ENCODE peak calls at places on chromosomes 11 and 22, in ten cellular contexts. One of them, this sample, is unnamed.

GRCh38 chr11:116910378-116910777 is 73.0 kb upstream of the APOA1 start:
- DNase-seq in non-pigmented ciliary epithelial cell: no peak
- DNase-seq in stimulated activated CD8-positive, alpha-beta memory T cell treated with anti-CD3 and anti-CD28 coated beads, Interleukin-4, amount 100 ng/mL, for 4 hours: no peak
- DNase-seq in kidney: no peak
- DNase-seq in left ventricle myocardium inferior: no peak
- DNase-seq in PC-9: no peak
- DNase-seq in left cardiac atrium: no peak
- DNase-seq in NCI-H526 treated with DMSO at 0.1 percent for 48 hours: no peak
- DNase-seq in CD8-positive, alpha-beta T cell: no peak
- DNase-seq in tibial artery: no peak
- DNase-seq in this sample: no peak

GRCh38 chr11:105244157-105244820 is 104.7 kb upstream of the CARD18 start:
- DNase-seq in non-pigmented ciliary epithelial cell: peak
- DNase-seq in stimulated activated CD8-positive, alpha-beta memory T cell treated with anti-CD3 and anti-CD28 coated beads, Interleukin-4, amount 100 ng/mL, for 4 hours: no peak
- DNase-seq in kidney: no peak
- DNase-seq in left ventricle myocardium inferior: no peak
- DNase-seq in PC-9: peak
- DNase-seq in left cardiac atrium: no peak
- DNase-seq in NCI-H526 treated with DMSO at 0.1 percent for 48 hours: no peak
- DNase-seq in CD8-positive, alpha-beta T cell: no peak
- DNase-seq in tibial artery: peak
- DNase-seq in this sample: peak

GRCh38 chr11:112548641-112549040 is 288.0 kb upstream of the PLET1 start:
- DNase-seq in non-pigmented ciliary epithelial cell: no peak
- DNase-seq in stimulated activated CD8-positive, alpha-beta memory T cell treated with anti-CD3 and anti-CD28 coated beads, Interleukin-4, amount 100 ng/mL, for 4 hours: no peak
- DNase-seq in kidney: no peak
- DNase-seq in left ventricle myocardium inferior: no peak
- DNase-seq in PC-9: no peak
- DNase-seq in left cardiac atrium: no peak
- DNase-seq in NCI-H526 treated with DMSO at 0.1 percent for 48 hours: no peak
- DNase-seq in CD8-positive, alpha-beta T cell: no peak
- DNase-seq in tibial artery: no peak
- DNase-seq in this sample: no peak

GRCh38 chr11:116515666-116516184 is 257.1 kb downstream of the BUD13 start:
- DNase-seq in non-pigmented ciliary epithelial cell: no peak
- DNase-seq in stimulated activated CD8-positive, alpha-beta memory T cell treated with anti-CD3 and anti-CD28 coated beads, Interleukin-4, amount 100 ng/mL, for 4 hours: no peak
- DNase-seq in kidney: no peak
- DNase-seq in left ventricle myocardium inferior: no peak
- DNase-seq in PC-9: no peak
- DNase-seq in left cardiac atrium: no peak
- DNase-seq in NCI-H526 treated with DMSO at 0.1 percent for 48 hours: peak
- DNase-seq in CD8-positive, alpha-beta T cell: no peak
- DNase-seq in tibial artery: no peak
- DNase-seq in this sample: no peak

GRCh38 chr11:129766858-129767604 is 48.6 kb upstream of the TMEM45B start:
- DNase-seq in non-pigmented ciliary epithelial cell: no peak
- DNase-seq in stimulated activated CD8-positive, alpha-beta memory T cell treated with anti-CD3 and anti-CD28 coated beads, Interleukin-4, amount 100 ng/mL, for 4 hours: no peak
- DNase-seq in kidney: no peak
- DNase-seq in left ventricle myocardium inferior: no peak
- DNase-seq in PC-9: no peak
- DNase-seq in left cardiac atrium: no peak
- DNase-seq in NCI-H526 treated with DMSO at 0.1 percent for 48 hours: peak
- DNase-seq in CD8-positive, alpha-beta T cell: no peak
- DNase-seq in tibial artery: no peak
- DNase-seq in this sample: no peak

GRCh38 chr22:36355362-36355761 is 32.4 kb downstream of the MYH9 start:
- DNase-seq in non-pigmented ciliary epithelial cell: no peak
- DNase-seq in stimulated activated CD8-positive, alpha-beta memory T cell treated with anti-CD3 and anti-CD28 coated beads, Interleukin-4, amount 100 ng/mL, for 4 hours: no peak
- DNase-seq in kidney: no peak
- DNase-seq in left ventricle myocardium inferior: no peak
- DNase-seq in PC-9: no peak
- DNase-seq in left cardiac atrium: no peak
- DNase-seq in NCI-H526 treated with DMSO at 0.1 percent for 48 hours: no peak
- DNase-seq in CD8-positive, alpha-beta T cell: no peak
- DNase-seq in tibial artery: no peak
- DNase-seq in this sample: no peak

GRCh38 chr11:4060182-4060923 is 34.2 kb upstream of the RRM1 start:
- DNase-seq in non-pigmented ciliary epithelial cell: no peak
- DNase-seq in stimulated activated CD8-positive, alpha-beta memory T cell treated with anti-CD3 and anti-CD28 coated beads, Interleukin-4, amount 100 ng/mL, for 4 hours: no peak
- DNase-seq in kidney: no peak
- DNase-seq in left ventricle myocardium inferior: no peak
- DNase-seq in PC-9: no peak
- DNase-seq in left cardiac atrium: no peak
- DNase-seq in NCI-H526 treated with DMSO at 0.1 percent for 48 hours: no peak
- DNase-seq in CD8-positive, alpha-beta T cell: no peak
- DNase-seq in tibial artery: no peak
- DNase-seq in this sample: no peak

GRCh38 chr11:103488021-103488420 is 378.8 kb downstream of the DYNC2H1 start:
- DNase-seq in non-pigmented ciliary epithelial cell: no peak
- DNase-seq in stimulated activated CD8-positive, alpha-beta memory T cell treated with anti-CD3 and anti-CD28 coated beads, Interleukin-4, amount 100 ng/mL, for 4 hours: no peak
- DNase-seq in kidney: no peak
- DNase-seq in left ventricle myocardium inferior: no peak
- DNase-seq in PC-9: no peak
- DNase-seq in left cardiac atrium: no peak
- DNase-seq in NCI-H526 treated with DMSO at 0.1 percent for 48 hours: no peak
- DNase-seq in CD8-positive, alpha-beta T cell: no peak
- DNase-seq in tibial artery: no peak
- DNase-seq in this sample: no peak

GRCh38 chr11:46295312-46295995 is 18.0 kb downstream of the CREB3L1 start:
- DNase-seq in non-pigmented ciliary epithelial cell: no peak
- DNase-seq in stimulated activated CD8-positive, alpha-beta memory T cell treated with anti-CD3 and anti-CD28 coated beads, Interleukin-4, amount 100 ng/mL, for 4 hours: peak
- DNase-seq in kidney: peak
- DNase-seq in left ventricle myocardium inferior: peak
- DNase-seq in PC-9: peak
- DNase-seq in left cardiac atrium: peak
- DNase-seq in NCI-H526 treated with DMSO at 0.1 percent for 48 hours: peak
- DNase-seq in CD8-positive, alpha-beta T cell: peak
- DNase-seq in tibial artery: peak
- DNase-seq in this sample: peak

GRCh38 chr11:28628412-28628811 is 520.2 kb downstream of the METTL15 start:
- DNase-seq in non-pigmented ciliary epithelial cell: no peak
- DNase-seq in stimulated activated CD8-positive, alpha-beta memory T cell treated with anti-CD3 and anti-CD28 coated beads, Interleukin-4, amount 100 ng/mL, for 4 hours: no peak
- DNase-seq in kidney: no peak
- DNase-seq in left ventricle myocardium inferior: no peak
- DNase-seq in PC-9: no peak
- DNase-seq in left cardiac atrium: no peak
- DNase-seq in NCI-H526 treated with DMSO at 0.1 percent for 48 hours: no peak
- DNase-seq in CD8-positive, alpha-beta T cell: no peak
- DNase-seq in tibial artery: no peak
- DNase-seq in this sample: no peak

GRCh38 chr11:7677801-7678201 is 4.5 kb upstream of the CYB5R2 start:
- DNase-seq in non-pigmented ciliary epithelial cell: no peak
- DNase-seq in stimulated activated CD8-positive, alpha-beta memory T cell treated with anti-CD3 and anti-CD28 coated beads, Interleukin-4, amount 100 ng/mL, for 4 hours: no peak
- DNase-seq in kidney: no peak
- DNase-seq in left ventricle myocardium inferior: no peak
- DNase-seq in PC-9: no peak
- DNase-seq in left cardiac atrium: no peak
- DNase-seq in NCI-H526 treated with DMSO at 0.1 percent for 48 hours: no peak
- DNase-seq in CD8-positive, alpha-beta T cell: no peak
- DNase-seq in tibial artery: no peak
- DNase-seq in this sample: no peak

GRCh38 chr11:63829823-63830489 is 9.0 kb upstream of the MARK2 start:
- DNase-seq in non-pigmented ciliary epithelial cell: no peak
- DNase-seq in stimulated activated CD8-positive, alpha-beta memory T cell treated with anti-CD3 and anti-CD28 coated beads, Interleukin-4, amount 100 ng/mL, for 4 hours: no peak
- DNase-seq in kidney: peak
- DNase-seq in left ventricle myocardium inferior: no peak
- DNase-seq in PC-9: no peak
- DNase-seq in left cardiac atrium: no peak
- DNase-seq in NCI-H526 treated with DMSO at 0.1 percent for 48 hours: no peak
- DNase-seq in CD8-positive, alpha-beta T cell: no peak
- DNase-seq in tibial artery: no peak
- DNase-seq in this sample: no peak

GRCh38 chr11:134682577-134682976 is 270.5 kb upstream of the B3GAT1 start:
- DNase-seq in non-pigmented ciliary epithelial cell: no peak
- DNase-seq in stimulated activated CD8-positive, alpha-beta memory T cell treated with anti-CD3 and anti-CD28 coated beads, Interleukin-4, amount 100 ng/mL, for 4 hours: no peak
- DNase-seq in kidney: no peak
- DNase-seq in left ventricle myocardium inferior: no peak
- DNase-seq in PC-9: no peak
- DNase-seq in left cardiac atrium: no peak
- DNase-seq in NCI-H526 treated with DMSO at 0.1 percent for 48 hours: no peak
- DNase-seq in CD8-positive, alpha-beta T cell: no peak
- DNase-seq in tibial artery: no peak
- DNase-seq in this sample: no peak

GRCh38 chr22:44360686-44361381 is 48.1 kb upstream of the SHISAL1 start:
- DNase-seq in non-pigmented ciliary epithelial cell: no peak
- DNase-seq in stimulated activated CD8-positive, alpha-beta memory T cell treated with anti-CD3 and anti-CD28 coated beads, Interleukin-4, amount 100 ng/mL, for 4 hours: no peak
- DNase-seq in kidney: peak
- DNase-seq in left ventricle myocardium inferior: peak
- DNase-seq in PC-9: peak
- DNase-seq in left cardiac atrium: peak
- DNase-seq in NCI-H526 treated with DMSO at 0.1 percent for 48 hours: no peak
- DNase-seq in CD8-positive, alpha-beta T cell: no peak
- DNase-seq in tibial artery: peak
- DNase-seq in this sample: peak

GRCh38 chr11:12540075-12540685 is 134.0 kb upstream of the TEAD1 start:
- DNase-seq in non-pigmented ciliary epithelial cell: no peak
- DNase-seq in stimulated activated CD8-positive, alpha-beta memory T cell treated with anti-CD3 and anti-CD28 coated beads, Interleukin-4, amount 100 ng/mL, for 4 hours: no peak
- DNase-seq in kidney: no peak
- DNase-seq in left ventricle myocardium inferior: no peak
- DNase-seq in PC-9: no peak
- DNase-seq in left cardiac atrium: no peak
- DNase-seq in NCI-H526 treated with DMSO at 0.1 percent for 48 hours: no peak
- DNase-seq in CD8-positive, alpha-beta T cell: no peak
- DNase-seq in tibial artery: no peak
- DNase-seq in this sample: no peak

GRCh38 chr11:2566223-2567025 is 121.6 kb downstream of the KCNQ1 start:
- DNase-seq in non-pigmented ciliary epithelial cell: no peak
- DNase-seq in stimulated activated CD8-positive, alpha-beta memory T cell treated with anti-CD3 and anti-CD28 coated beads, Interleukin-4, amount 100 ng/mL, for 4 hours: no peak
- DNase-seq in kidney: peak
- DNase-seq in left ventricle myocardium inferior: peak
- DNase-seq in PC-9: no peak
- DNase-seq in left cardiac atrium: peak
- DNase-seq in NCI-H526 treated with DMSO at 0.1 percent for 48 hours: no peak
- DNase-seq in CD8-positive, alpha-beta T cell: no peak
- DNase-seq in tibial artery: no peak
- DNase-seq in this sample: no peak

GRCh38 chr11:6502382-6502781 is 5.3 kb downstream of the DNHD1 start:
- DNase-seq in non-pigmented ciliary epithelial cell: no peak
- DNase-seq in stimulated activated CD8-positive, alpha-beta memory T cell treated with anti-CD3 and anti-CD28 coated beads, Interleukin-4, amount 100 ng/mL, for 4 hours: no peak
- DNase-seq in kidney: no peak
- DNase-seq in left ventricle myocardium inferior: no peak
- DNase-seq in PC-9: no peak
- DNase-seq in left cardiac atrium: no peak
- DNase-seq in NCI-H526 treated with DMSO at 0.1 percent for 48 hours: no peak
- DNase-seq in CD8-positive, alpha-beta T cell: no peak
- DNase-seq in tibial artery: no peak
- DNase-seq in this sample: no peak

GRCh38 chr11:41950470-41951143 is 491.2 kb upstream of the LRRC4C start:
- DNase-seq in non-pigmented ciliary epithelial cell: no peak
- DNase-seq in stimulated activated CD8-positive, alpha-beta memory T cell treated with anti-CD3 and anti-CD28 coated beads, Interleukin-4, amount 100 ng/mL, for 4 hours: no peak
- DNase-seq in kidney: no peak
- DNase-seq in left ventricle myocardium inferior: no peak
- DNase-seq in PC-9: no peak
- DNase-seq in left cardiac atrium: no peak
- DNase-seq in NCI-H526 treated with DMSO at 0.1 percent for 48 hours: no peak
- DNase-seq in CD8-positive, alpha-beta T cell: no peak
- DNase-seq in tibial artery: no peak
- DNase-seq in this sample: no peak

This sample was measured in gastrocnemius medialis.